ENCODE peak calls at places on chromosomes 5 and 9, in four cellular contexts. E, I, M and S are unnamed samples.

GRCh38 chr9:89902450-89902849 is 297.6 kb downstream of the GADD45G start:
- DNase-seq in E (no peak), M (peak), I (no peak), S (no peak)

GRCh38 chr9:114799441-114799840 is 6.4 kb downstream of the TNFSF15 start:
- DNase-seq in M (no peak), E (no peak), I (peak), S (no peak)

GRCh38 chr5:64165500-64166200 is at the start of gene RNF180:
- DNase-seq in I (peak), M (peak), E (no peak), S (peak)

GRCh38 chr9:81578606-81579005 is 110.7 kb downstream of the TLE1 start:
- DNase-seq in M (peak), I (no peak), E (peak), S (no peak)

GRCh38 chr5:151739939-151740335 is 18.5 kb downstream of the ATOX1 start:
- DNase-seq in I (peak), M (peak), E (peak), S (no peak)

GRCh38 chr5:169805527-169805934 is 168.5 kb downstream of the DOCK2 start:
- DNase-seq in I (no peak), M (peak), E (no peak), S (peak)

GRCh38 chr5:89211836-89212235 is 328.9 kb upstream of the MEF2C start:
- DNase-seq in M (peak), I (no peak), E (peak), S (no peak)

GRCh38 chr5:159458217-159458711 is 128.0 kb upstream of the IL12B start:
- DNase-seq in E (no peak), M (no peak), I (no peak), S (peak)

GRCh38 chr5:158468444-158468843 is 609.5 kb upstream of the CLINT1 start:
- DNase-seq in E (no peak), M (no peak), I (no peak), S (no peak)

GRCh38 chr5:78003914-78004313 is 227.8 kb upstream of the TBCA start:
- DNase-seq in M (peak), I (no peak), E (no peak), S (no peak)

GRCh38 chr9:106648799-106649198 is 214.2 kb upstream of the ZNF462 start:
- DNase-seq in I (no peak), M (peak), E (no peak), S (no peak)

GRCh38 chr5:10493884-10494283 is 52.2 kb downstream of the ROPN1L start:
- DNase-seq in I (no peak), M (no peak), E (no peak), S (peak)

GRCh38 chr9:133935328-133936040 is 56.6 kb downstream of the VAV2 start:
- DNase-seq in E (peak), I (no peak), M (peak), S (no peak)

GRCh38 chr5:180283026-180283615 is 8.8 kb downstream of the MAPK9 start:
- DNase-seq in E (no peak), M (peak), I (no peak), S (no peak)

GRCh38 chr5:171907731-171908343 is 98.6 kb downstream of the FBXW11 start:
- DNase-seq in E (peak), M (peak), I (peak), S (peak)

GRCh38 chr9:89116064-89116817 is 62.4 kb downstream of the SHC3 start:
- DNase-seq in E (peak), M (peak), I (no peak), S (no peak)

GRCh38 chr5:88727705-88728313 is 155.2 kb downstream of the MEF2C start:
- DNase-seq in M (peak), E (peak), I (no peak), S (peak)

GRCh38 chr5:175922192-175922885 is 45.8 kb downstream of the THOC3 start:
- DNase-seq in E (peak), I (peak), M (peak), S (no peak)

DNA sequence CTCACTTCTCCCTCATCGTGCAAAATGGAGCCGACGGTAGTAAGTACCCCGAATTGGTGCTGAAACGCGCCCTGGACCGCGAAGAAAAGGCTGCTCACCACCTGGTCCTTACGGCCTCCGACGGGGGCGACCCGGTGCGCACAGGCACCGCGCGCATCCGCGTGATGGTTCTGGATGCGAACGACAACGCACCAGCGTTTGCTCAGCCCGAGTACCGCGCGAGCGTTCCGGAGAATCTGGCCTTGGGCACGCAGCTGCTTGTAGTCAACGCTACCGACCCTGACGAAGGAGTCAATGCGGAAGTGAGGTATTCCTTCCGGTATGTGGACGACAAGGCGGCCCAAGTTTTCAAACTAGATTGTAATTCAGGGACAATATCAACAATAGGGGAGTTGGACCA is 979 bp downstream of the PCDHGA12 start:
- DNase-seq in I (no peak), E (no peak), M (peak), S (peak)
- H3K4me3 ChIP-seq in I (no peak), E (no peak), M (peak), S (peak)

GRCh38 chr5:114999176-114999575 is 170.5 kb downstream of the TRIM36 start:
- DNase-seq in I (no peak), E (no peak), M (no peak), S (no peak)
- TF ChIP-seq CTCF in I (no peak), E (no peak), M (no peak), S (no peak)

GRCh38 chr9:137488330-137488653 is 29.2 kb upstream of the NSMF start:
- DNase-seq in E (no peak), M (no peak), I (no peak), S (no peak)
- H3K4me3 ChIP-seq in E (no peak), M (no peak), I (no peak), S (no peak)

GRCh38 chr9:98056403-98057094 is at the start of gene NANS:
- DNase-seq in E (peak), M (peak), I (peak), S (peak)
- TF ChIP-seq CTCF in E (peak), M (no peak), I (no peak), S (no peak)

GRCh38 chr5:90558344-90559192 is at the start of gene ADGRV1:
- DNase-seq in I (peak), M (peak), E (no peak), S (no peak)
- H3K4me3 ChIP-seq in I (peak), M (peak), E (peak), S (peak)

GRCh38 chr9:77759391-77759790 is 111.3 kb upstream of the GNA14 start:
- DNase-seq in M (no peak), I (no peak), E (no peak), S (no peak)
- TF ChIP-seq CTCF in M (no peak), I (no peak), E (no peak), S (no peak)

DNA sequence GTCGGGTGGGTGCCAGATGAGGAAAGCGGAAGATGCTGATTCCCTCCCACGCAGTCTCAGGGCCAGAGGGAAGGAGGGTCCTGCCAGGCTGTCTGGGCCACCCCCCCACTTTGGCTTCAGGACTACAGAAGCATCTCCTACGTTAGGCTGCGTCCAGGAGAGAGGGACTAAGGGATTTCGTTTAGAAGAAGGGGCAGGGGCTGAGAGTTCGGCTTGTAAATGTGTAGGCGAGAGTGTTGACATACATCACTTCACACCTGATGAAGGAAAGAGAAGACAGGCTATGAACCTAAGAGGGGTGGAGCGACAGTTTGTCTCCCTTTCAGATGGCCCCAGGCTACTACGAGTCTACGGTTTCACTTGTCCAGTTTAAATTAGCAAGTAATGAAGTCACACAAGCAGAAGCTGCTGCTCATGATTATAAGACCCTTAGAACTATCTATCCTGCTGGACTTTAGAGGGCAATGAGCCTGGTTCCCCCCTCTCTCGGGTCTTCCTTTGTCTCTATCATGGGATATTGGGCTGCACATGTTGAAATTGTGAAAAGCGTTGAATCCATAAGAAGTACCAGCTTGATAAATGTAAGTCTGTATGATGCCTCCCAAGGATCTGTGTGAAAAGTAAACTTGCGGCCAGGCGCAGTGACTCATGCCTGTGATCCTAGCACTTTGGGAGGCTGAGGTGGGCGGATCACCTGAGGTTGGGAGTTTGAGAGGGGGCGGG is 193.0 kb downstream of the AOPEP start:
- DNase-seq in E (peak), M (peak), I (no peak), S (no peak)
- H3K4me3 ChIP-seq in E (no peak), M (peak), I (peak), S (no peak)

GRCh38 chr9:105632807-105633206 is 29.4 kb upstream of the TAL2 start:
- DNase-seq in E (no peak), M (no peak), I (no peak), S (no peak)

GRCh38 chr9:105633373-105633772 is 28.9 kb upstream of the TAL2 start:
- DNase-seq in I (no peak), M (no peak), E (no peak), S (no peak)

GRCh38 chr9:105636331-105636730 is 25.9 kb upstream of the TAL2 start:
- DNase-seq in I (no peak), E (no peak), M (no peak), S (no peak)

GRCh38 chr9:105639936-105640335 is 22.3 kb upstream of the TAL2 start:
- DNase-seq in E (no peak), M (no peak), I (no peak), S (no peak)

DNA sequence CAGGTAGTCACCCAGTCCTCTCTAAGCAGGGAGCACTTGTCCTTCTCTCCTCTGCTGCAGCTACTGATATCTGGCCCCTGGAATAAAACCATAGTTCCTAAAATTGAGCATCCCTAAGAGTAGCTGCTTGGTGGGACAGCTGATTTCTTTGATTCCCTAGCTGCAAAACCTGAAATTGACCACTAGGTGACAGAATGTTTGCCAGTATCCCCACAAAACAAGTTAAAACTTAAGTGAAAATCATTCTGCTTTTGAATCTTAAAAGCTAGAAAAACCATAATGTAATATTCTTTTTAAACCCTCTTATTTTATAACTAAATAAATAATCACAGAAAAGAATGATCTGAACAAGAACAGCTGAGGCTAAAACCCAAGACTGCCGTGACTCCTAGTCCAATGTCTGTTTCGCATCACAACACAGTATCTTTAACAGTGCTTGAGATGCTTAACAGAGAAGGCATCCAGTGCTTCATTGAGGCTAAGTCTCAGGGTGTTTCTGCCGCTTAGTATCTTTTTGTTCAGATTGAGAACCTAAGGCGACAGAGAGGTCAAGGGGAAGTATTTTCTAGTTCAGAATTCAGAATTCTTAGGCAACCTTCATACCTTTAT is 24.4 kb upstream of the TAL2 start:
- DNase-seq in M (peak), I (no peak), E (no peak), S (no peak)
- TF ChIP-seq CTCF in M (peak), I (peak), E (peak), S (peak)

GRCh38 chr9:105362470-105362869 is 85.4 kb upstream of the FSD1L start:
- DNase-seq in M (no peak), E (no peak), I (no peak), S (no peak)

GRCh38 chr9:105360344-105360743 is 87.5 kb upstream of the FSD1L start:
- DNase-seq in I (no peak), M (no peak), E (no peak), S (no peak)

GRCh38 chr9:105363842-105364241 is 84.0 kb upstream of the FSD1L start:
- DNase-seq in M (no peak), E (no peak), I (no peak), S (no peak)

GRCh38 chr9:105359899-105360298 is 87.9 kb upstream of the FSD1L start:
- DNase-seq in E (peak), I (no peak), M (peak), S (peak)

GRCh38 chr9:105361873-105362272 is 86.0 kb upstream of the FSD1L start:
- DNase-seq in I (no peak), M (no peak), E (no peak), S (no peak)
- H3K4me3 ChIP-seq in I (no peak), M (no peak), E (no peak), S (no peak)